ENCODE peak calls at places on chromosomes 16 and 17, in four cellular contexts. W, X, V and A are unnamed samples.

GRCh38 chr16:89191901-89192184 is 8.5 kb downstream of the SLC22A31 start:
- DNase-seq in W (no peak), X (no peak), V (no peak), A (no peak)

GRCh38 chr17:45429338-45430005 is 3.2 kb downstream of the ARHGAP27 start:
- DNase-seq in W (no peak), X (no peak), V (no peak), A (no peak)

GRCh38 chr17:19306160-19307111 is 56.1 kb downstream of the B9D1 start:
- DNase-seq in W (no peak), X (no peak), V (no peak), A (no peak)

GRCh38 chr17:10172241-10172741 is 26.1 kb downstream of the GAS7 start:
- DNase-seq in W (no peak), X (no peak), V (no peak), A (no peak)

GRCh38 chr17:43368740-43369506 is 29.9 kb upstream of the ARL4D start:
- DNase-seq in W (peak; percentile 86), X (peak; percentile 88), V (peak; percentile 87), A (peak; percentile 83)

GRCh38 chr17:32243712-32244111 is 21.9 kb upstream of the RHBDL3 start:
- DNase-seq in W (no peak), X (no peak), V (no peak), A (no peak)

GRCh38 chr16:56916571-56917403 is 15.2 kb upstream of the HERPUD1 start:
- DNase-seq in W (no peak), X (no peak), V (no peak), A (no peak)

GRCh38 chr17:72142614-72143013 is 21.8 kb downstream of the SOX9 start:
- DNase-seq in W (no peak), X (no peak), V (no peak), A (no peak)

GRCh38 chr16:84053237-84053636 is 10.6 kb upstream of the SLC38A8 start:
- DNase-seq in W (no peak), X (no peak), V (no peak), A (no peak)

GRCh38 chr16:24208710-24209109 is 47.4 kb upstream of the CACNG3 start:
- DNase-seq in W (no peak), X (no peak), V (no peak), A (no peak)

GRCh38 chr16:85148959-85149358 is 36.7 kb upstream of the CIBAR2 start:
- DNase-seq in W (no peak), X (peak; percentile 22), V (no peak), A (no peak)

GRCh38 chr17:77959216-77959925 is 868 bp downstream of the TNRC6C start:
- DNase-seq in W (peak; percentile 35), X (peak; percentile 13), V (peak; percentile 47), A (no peak)

GRCh38 chr17:8160224-8160577 is 2.5 kb downstream of the VAMP2 start:
- DNase-seq in W (no peak), X (no peak), V (no peak), A (no peak)

GRCh38 chr17:45261577-45262515 is at the start of gene SPATA32:
- DNase-seq in W (peak; percentile 61), X (peak; percentile 60), V (peak; percentile 73), A (no peak)

GRCh38 chr17:33318241-33318640 is 25.1 kb upstream of the ASIC2 start:
- DNase-seq in W (no peak), X (no peak), V (no peak), A (no peak)

GRCh38 chr16:47848481-47849109 is 307.2 kb downstream of the ABCC12 start:
- DNase-seq in W (no peak), X (no peak), V (no peak), A (no peak)

GRCh38 chr16:57029161-57030160 is 40.1 kb downstream of the NLRC5 start:
- DNase-seq in W (no peak), X (no peak), V (no peak), A (no peak)

GRCh38 chr17:42058018-42058417 is 7.6 kb upstream of the C17orf113 start:
- DNase-seq in W (no peak), X (no peak), V (no peak), A (no peak)

GRCh38 chr16:3363793-3364192 is 8.1 kb downstream of the OR2C1 start:
- DNase-seq in W (no peak), X (no peak), V (no peak), A (no peak)

GRCh38 chr17:72618018-72618509 is 474.4 kb downstream of the SLC39A11 start:
- DNase-seq in W (no peak), X (no peak), V (no peak), A (no peak)

GRCh38 chr17:57553525-57553924 is 191.6 kb downstream of the CCDC182 start:
- DNase-seq in W (peak; percentile 77), X (no peak), V (no peak), A (no peak)

GRCh38 chr16:14187517-14188338 is 116.6 kb downstream of the MRTFB start:
- DNase-seq in W (no peak), X (no peak), V (no peak), A (no peak)

GRCh38 chr17:79360196-79360595 is 250.7 kb downstream of the RBFOX3 start:
- DNase-seq in W (no peak), X (no peak), V (no peak), A (no peak)

GRCh38 chr17:79362996-79363305 is 247.9 kb downstream of the RBFOX3 start:
- DNase-seq in W (no peak), X (no peak), V (no peak), A (no peak)

GRCh38 chr17:79363552-79364275 is 247.1 kb downstream of the RBFOX3 start:
- DNase-seq in W (no peak), X (no peak), V (no peak), A (no peak)

GRCh38 chr17:79361221-79361734 is 249.6 kb downstream of the RBFOX3 start:
- DNase-seq in W (no peak), X (no peak), V (no peak), A (no peak)

GRCh38 chr17:79362086-79362995 is 248.5 kb downstream of the RBFOX3 start:
- DNase-seq in W (no peak), X (no peak), V (no peak), A (no peak)
- H3K27me3 ChIP-seq in W (peaks cover 4% of the 10 kb centered on the region), X (peaks cover 75% of the 10 kb centered on the region), V (no peaks in the 10 kb centered on the region), A (no peaks in the 10 kb centered on the region)

GRCh38 chr16:87864331-87864989 is 4.8 kb downstream of the SLC7A5 start:
- DNase-seq in W (no peak), X (no peak), V (no peak), A (no peak)
- H3K4me3 ChIP-seq in W (no peak overlapping the region), X (no peak overlapping the region), V (no peak overlapping the region), A (no peak overlapping the region)

DNA sequence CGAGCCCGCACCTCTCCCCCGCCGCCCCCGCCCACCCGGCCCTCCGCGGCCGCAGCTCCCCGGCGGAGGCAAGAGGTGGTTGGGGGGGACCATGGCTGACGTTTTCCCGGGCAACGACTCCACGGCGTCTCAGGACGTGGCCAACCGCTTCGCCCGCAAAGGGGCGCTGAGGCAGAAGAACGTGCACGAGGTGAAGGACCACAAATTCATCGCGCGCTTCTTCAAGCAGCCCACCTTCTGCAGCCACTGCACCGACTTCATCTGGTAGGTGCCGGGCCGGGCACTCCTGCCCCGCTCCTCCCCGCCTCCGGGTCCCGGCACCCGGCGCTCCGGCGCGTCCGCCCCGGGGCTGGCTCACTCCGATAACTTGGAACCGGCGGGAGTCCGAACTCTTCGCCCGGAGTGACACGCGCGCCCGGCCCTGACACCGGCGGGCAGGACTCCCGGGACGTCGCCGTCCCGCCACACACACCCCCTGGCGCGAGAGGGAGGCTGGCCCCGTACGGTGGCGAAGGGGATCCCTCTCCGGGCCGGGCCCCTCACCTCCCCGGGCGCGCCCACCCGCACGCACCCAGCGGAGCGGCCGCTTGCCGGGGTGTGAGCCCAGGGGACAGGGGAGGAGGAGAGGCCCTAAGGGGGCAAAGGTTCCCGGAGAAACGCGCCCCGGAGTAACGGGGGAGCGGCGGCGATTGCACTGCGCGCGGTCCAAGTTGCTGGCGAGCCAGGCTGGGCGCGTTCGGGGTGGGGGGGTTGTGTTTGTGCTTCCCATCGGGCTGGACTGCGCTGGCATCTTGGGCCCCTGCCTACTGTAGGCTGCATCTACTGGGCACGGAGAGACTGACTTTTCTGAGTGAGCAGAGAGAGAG is 581 bp downstream of the PRKCA start:
- DNase-seq in W (peak; percentile 81), X (peak; percentile 61), V (peak; percentile 66), A (no peak)
- H3K27ac ChIP-seq in W (peak overlapping the region; percentile 64), X (peak overlapping the region; percentile 86), V (peak overlapping the region; percentile 57), A (peak overlapping the region; percentile 82)

GRCh38 chr17:37746617-37747016 is 1.8 kb upstream of the HNF1B start:
- DNase-seq in W (no peak), X (no peak), V (no peak), A (no peak)

GRCh38 chr17:37744961-37745800 is at the start of gene HNF1B:
- DNase-seq in W (no peak), X (no peak), V (no peak), A (no peak)

GRCh38 chr17:37745801-37746426 is 1.1 kb upstream of the HNF1B start:
- DNase-seq in W (no peak), X (no peak), V (no peak), A (no peak)

GRCh38 chr17:37744633-37744927 is 279 bp downstream of the HNF1B start:
- DNase-seq in W (no peak), X (no peak), V (no peak), A (no peak)

DNA sequence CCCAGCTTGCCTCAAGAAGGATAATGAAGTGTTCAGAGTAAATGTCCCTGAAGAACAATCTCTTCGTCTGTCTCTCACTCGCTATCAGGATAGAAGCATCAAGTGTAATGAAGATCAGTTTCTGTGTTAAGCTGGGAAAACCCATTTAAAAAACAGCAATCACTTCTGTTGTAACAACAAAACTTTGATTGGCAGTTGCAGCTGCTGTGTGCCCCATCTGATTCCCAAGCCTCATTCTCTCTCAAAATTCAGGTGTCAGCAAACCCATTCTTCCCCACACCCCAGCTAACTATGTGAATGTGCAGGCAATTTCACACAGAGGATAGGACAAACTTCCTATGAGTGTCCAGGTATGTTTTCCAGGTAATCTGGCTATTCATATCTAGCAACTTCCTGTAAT is 2.4 kb upstream of the HNF1B start:
- DNase-seq in W (no peak), X (no peak), V (no peak), A (no peak)
- H3K27me3 ChIP-seq in W (peaks cover 59% of the 10 kb centered on the region), X (peaks cover 86% of the 10 kb centered on the region), V (peaks cover 3% of the 10 kb centered on the region), A (peaks cover 17% of the 10 kb centered on the region)

GRCh38 chr16:1973461-1974156 is 1.8 kb downstream of the TBL3 start:
- DNase-seq in W (no peak), X (no peak), V (no peak), A (no peak)
- H3K4me3 ChIP-seq in W (no peak overlapping the region), X (no peak overlapping the region), V (no peak overlapping the region), A (no peak overlapping the region)

DNA sequence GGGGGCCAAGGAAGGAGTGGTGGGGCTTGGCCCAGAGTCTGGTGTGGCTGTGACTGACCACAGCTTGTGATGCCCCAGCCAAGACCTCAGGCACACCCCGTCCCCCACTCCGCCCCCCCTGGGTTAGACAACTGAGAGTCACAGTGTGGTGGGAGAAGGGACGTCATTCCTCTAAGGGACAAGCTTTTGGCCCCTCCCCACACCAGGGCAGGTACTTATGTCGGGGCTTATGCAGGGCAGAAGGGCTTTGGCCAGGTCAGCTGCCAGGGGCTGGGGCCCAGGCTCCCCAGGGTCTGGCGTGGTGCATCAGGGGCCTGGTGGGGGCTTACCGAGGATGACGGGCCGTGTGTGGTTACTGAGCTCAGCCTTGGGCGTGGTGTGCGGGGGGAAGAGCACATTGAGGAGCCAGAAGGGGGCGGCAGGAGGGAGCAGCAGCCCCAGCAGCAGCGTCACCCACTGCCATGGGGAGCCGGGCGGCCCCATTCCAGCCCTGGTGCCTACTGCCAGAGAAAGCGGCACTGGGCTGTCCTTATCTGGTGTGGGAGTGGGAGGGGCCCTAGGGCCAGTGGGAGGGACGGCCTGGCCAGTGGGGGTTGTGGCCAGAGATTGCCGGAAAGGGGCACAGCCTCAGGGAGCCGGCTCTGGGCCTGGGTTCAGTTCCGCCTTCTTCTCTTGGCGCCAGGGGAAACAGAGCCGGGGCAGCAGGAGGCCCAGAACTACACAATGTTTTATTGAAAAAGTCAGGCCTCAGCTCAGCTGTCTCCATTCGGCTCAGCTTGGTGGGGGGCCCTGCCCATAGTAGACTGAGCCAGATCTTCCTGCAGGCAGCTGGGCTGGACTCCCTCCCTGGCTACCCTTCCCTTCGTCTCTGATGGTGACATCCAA is at the start of gene LCAT:
- DNase-seq in W (peak; percentile 78), X (peak; percentile 65), V (peak; percentile 75), A (peak; percentile 79)
- H3K27ac ChIP-seq in W (peak within 1 kb of the TSS; percentile 7), X (peak within 1 kb of the TSS; percentile 89), V (peak within 1 kb of the TSS; percentile 34), A (peak within 1 kb of the TSS; percentile 73)